ENCODE peak calls at places on chromosomes 2 and 18, in five cellular contexts. U is RWPE2; G is activated CD4-positive, alpha-beta T cell treated with anti-CD3 and anti-CD28 coated beads, Interleukin-2, amount 50 U/mL, for 24 hours; W is mucosa of descending colon; L is Right ventricle myocardium superior. Q is an unnamed sample.

GRCh38 chr2:44705851-44706555 is 235.5 kb upstream of the SIX3 start:
- DNase-seq in U (no peak), G (no peak), W (no peak), L (no peak), Q (no peak)

GRCh38 chr2:120772261-120772660 is 36.6 kb downstream of the GLI2 start:
- DNase-seq in U (no peak), G (no peak), W (peak), L (peak), Q (peak)

GRCh38 chr2:218217366-218218309 is 649 bp downstream of the ARPC2 start:
- DNase-seq in U (peak), G (peak), W (peak), L (peak), Q (peak)

GRCh38 chr2:26757873-26758789 is 6.0 kb upstream of the SLC35F6 start:
- DNase-seq in U (peak), G (no peak), W (no peak), L (peak), Q (no peak)

GRCh38 chr2:128308284-128308731 is 10.4 kb downstream of the HS6ST1 start:
- DNase-seq in U (peak), G (no peak), W (peak), L (peak), Q (peak)

GRCh38 chr2:227765788-227766187 is 20.1 kb downstream of the SCYGR8 start:
- DNase-seq in U (no peak), G (no peak), W (no peak), L (no peak), Q (no peak)

GRCh38 chr18:26471027-26471426 is 77.3 kb downstream of the KCTD1 start:
- DNase-seq in U (no peak), G (no peak), W (no peak), L (no peak), Q (no peak)

GRCh38 chr2:60553992-60554648 is 666 bp upstream of the BCL11A start:
- DNase-seq in U (no peak), G (no peak), W (peak), L (peak), Q (peak)

GRCh38 chr18:48797841-48798255 is 152.9 kb downstream of the SMAD7 start:
- DNase-seq in U (peak), G (no peak), W (no peak), L (peak), Q (peak)

GRCh38 chr2:23711979-23712755 is 214.8 kb downstream of the ATAD2B start:
- DNase-seq in U (no peak), G (no peak), W (no peak), L (no peak), Q (no peak)

GRCh38 chr18:12692206-12692605 is 10.3 kb downstream of the CEP76 start:
- DNase-seq in U (no peak), G (no peak), W (no peak), L (no peak), Q (no peak)

GRCh38 chr2:64914735-64915509 is 74.3 kb upstream of the SLC1A4 start:
- DNase-seq in U (no peak), G (no peak), W (no peak), L (no peak), Q (no peak)

GRCh38 chr2:112803691-112804521 is 19.6 kb upstream of the IL1A start:
- DNase-seq in U (no peak), G (no peak), W (no peak), L (no peak), Q (no peak)

GRCh38 chr18:55318864-55319516 is 269.0 kb downstream of the TCF4 start:
- DNase-seq in U (no peak), G (no peak), W (no peak), L (no peak), Q (no peak)

GRCh38 chr2:173831312-173832229 is 133.6 kb downstream of the SP3 start:
- DNase-seq in U (no peak), G (no peak), W (peak), L (peak), Q (peak)